ENCODE peak calls at places on chromosomes 1 and 21, in four cellular contexts. One of them, this sample, is unnamed.
A peak's percentile ranks its signal among the peaks of the same experiment; 100 is the strongest.

GRCh38 chr1:17187065-17187464 is 17.9 kb upstream of the PADI1 start:
- DNase-seq in esophagus squamous epithelium: no peak
- DNase-seq in astrocyte of the spinal cord: no peak
- DNase-seq in neural progenitor cell: no peak
- DNase-seq in this sample: no peak

GRCh38 chr1:12507631-12508030 is 110.4 kb downstream of the DHRS3 start:
- DNase-seq in esophagus squamous epithelium: no peak
- DNase-seq in astrocyte of the spinal cord: no peak
- DNase-seq in neural progenitor cell: no peak
- DNase-seq in this sample: no peak

GRCh38 chr1:7018826-7019225 is 233.6 kb downstream of the CAMTA1 start:
- DNase-seq in esophagus squamous epithelium: no peak
- DNase-seq in neural progenitor cell: no peak
- DNase-seq in astrocyte of the spinal cord: no peak
- DNase-seq in this sample: no peak

GRCh38 chr1:94646151-94646643 is 104.6 kb upstream of the F3 start:
- DNase-seq in neural progenitor cell: no peak
- DNase-seq in esophagus squamous epithelium: no peak
- DNase-seq in astrocyte of the spinal cord: peak; percentile 79
- DNase-seq in this sample: peak; percentile 95

GRCh38 chr1:226436472-226436854 is 28.6 kb upstream of the PARP1 start:
- DNase-seq in esophagus squamous epithelium: no peak
- DNase-seq in astrocyte of the spinal cord: no peak
- DNase-seq in neural progenitor cell: no peak
- DNase-seq in this sample: no peak

GRCh38 chr21:37619464-37619974 is 252.9 kb downstream of the DYRK1A start:
- DNase-seq in astrocyte of the spinal cord: no peak
- DNase-seq in esophagus squamous epithelium: no peak
- DNase-seq in neural progenitor cell: no peak
- DNase-seq in this sample: no peak

GRCh38 chr1:47230692-47231313 is 1.2 kb downstream of the TAL1 start:
- DNase-seq in neural progenitor cell: peak; percentile 69
- DNase-seq in esophagus squamous epithelium: no peak
- DNase-seq in astrocyte of the spinal cord: no peak
- DNase-seq in this sample: peak; percentile 18

GRCh38 chr1:203306089-203306969 is 1.0 kb downstream of the BTG2 start:
- DNase-seq in neural progenitor cell: peak; percentile 58
- DNase-seq in esophagus squamous epithelium: peak; percentile 33
- DNase-seq in astrocyte of the spinal cord: peak; percentile 79
- DNase-seq in this sample: peak; percentile 79

GRCh38 chr1:81233591-81233990 is 567.1 kb upstream of the ADGRL2 start:
- DNase-seq in esophagus squamous epithelium: no peak
- DNase-seq in astrocyte of the spinal cord: no peak
- DNase-seq in neural progenitor cell: no peak
- DNase-seq in this sample: no peak

GRCh38 chr1:31445951-31446350 is 32.9 kb downstream of the SERINC2 start:
- DNase-seq in esophagus squamous epithelium: no peak
- DNase-seq in neural progenitor cell: no peak
- DNase-seq in astrocyte of the spinal cord: no peak
- DNase-seq in this sample: no peak

GRCh38 chr1:77514871-77515776 is 167.3 kb downstream of the ZZZ3 start:
- DNase-seq in astrocyte of the spinal cord: peak; percentile 59
- DNase-seq in neural progenitor cell: peak; percentile 65
- DNase-seq in esophagus squamous epithelium: no peak
- DNase-seq in this sample: peak; percentile 76

GRCh38 chr1:31904339-31905092 is 33.7 kb downstream of the PTP4A2 start:
- DNase-seq in astrocyte of the spinal cord: peak; percentile 36
- DNase-seq in neural progenitor cell: no peak
- DNase-seq in esophagus squamous epithelium: no peak
- DNase-seq in this sample: peak; percentile 66

GRCh38 chr1:23013657-23014056 is 2.0 kb downstream of the TEX46 start:
- DNase-seq in neural progenitor cell: peak; percentile 72
- DNase-seq in astrocyte of the spinal cord: peak; percentile 26
- DNase-seq in esophagus squamous epithelium: no peak
- DNase-seq in this sample: no peak

GRCh38 chr1:156496211-156496761 is 4.3 kb downstream of the MEF2D start:
- DNase-seq in neural progenitor cell: no peak
- DNase-seq in esophagus squamous epithelium: no peak
- DNase-seq in astrocyte of the spinal cord: peak; percentile 32
- DNase-seq in this sample: no peak

GRCh38 chr21:34771512-34772028 is 102.8 kb downstream of the CLIC6 start:
- DNase-seq in esophagus squamous epithelium: no peak
- DNase-seq in neural progenitor cell: no peak
- DNase-seq in astrocyte of the spinal cord: peak; percentile 60
- DNase-seq in this sample: peak; percentile 76

GRCh38 chr21:42302292-42302650 is 12.9 kb downstream of the TFF3 start:
- DNase-seq in neural progenitor cell: peak; percentile 27
- DNase-seq in esophagus squamous epithelium: no peak
- DNase-seq in astrocyte of the spinal cord: no peak
- DNase-seq in this sample: no peak

GRCh38 chr1:244941121-244941520 is 76.8 kb upstream of the HNRNPU start:
- DNase-seq in astrocyte of the spinal cord: no peak
- DNase-seq in esophagus squamous epithelium: no peak
- DNase-seq in neural progenitor cell: no peak
- DNase-seq in this sample: no peak

GRCh38 chr21:38833122-38833521 is 27.4 kb downstream of the ETS2 start:
- DNase-seq in neural progenitor cell: no peak
- DNase-seq in esophagus squamous epithelium: no peak
- DNase-seq in astrocyte of the spinal cord: no peak
- DNase-seq in this sample: no peak

GRCh38 chr1:43425045-43425444 is 28.7 kb downstream of the HYI start:
- DNase-seq in esophagus squamous epithelium: no peak
- DNase-seq in astrocyte of the spinal cord: no peak
- DNase-seq in neural progenitor cell: no peak
- DNase-seq in this sample: no peak

GRCh38 chr1:190633488-190633887 is 155.8 kb upstream of the BRINP3 start:
- DNase-seq in esophagus squamous epithelium: no peak
- DNase-seq in neural progenitor cell: peak; percentile 57
- DNase-seq in astrocyte of the spinal cord: no peak
- DNase-seq in this sample: peak; percentile 2

GRCh38 chr1:244234009-244234643 is 183.0 kb downstream of the ZBTB18 start:
- DNase-seq in astrocyte of the spinal cord: no peak
- DNase-seq in neural progenitor cell: peak; percentile 63
- DNase-seq in esophagus squamous epithelium: no peak
- DNase-seq in this sample: no peak

GRCh38 chr1:77036560-77036959 is 169.3 kb downstream of the ST6GALNAC5 start:
- DNase-seq in astrocyte of the spinal cord: peak; percentile 58
- DNase-seq in esophagus squamous epithelium: no peak
- DNase-seq in neural progenitor cell: peak; percentile 55
- DNase-seq in this sample: peak; percentile 70

GRCh38 chr21:42254631-42255030 is 35.7 kb downstream of the ABCG1 start:
- DNase-seq in neural progenitor cell: no peak
- DNase-seq in astrocyte of the spinal cord: no peak
- DNase-seq in esophagus squamous epithelium: no peak
- DNase-seq in this sample: no peak

GRCh38 chr1:117189109-117189437 is 21.7 kb downstream of the VTCN1 start:
- DNase-seq in esophagus squamous epithelium: no peak
- DNase-seq in neural progenitor cell: no peak
- DNase-seq in astrocyte of the spinal cord: no peak
- DNase-seq in this sample: no peak

GRCh38 chr21:42401164-42401563 is 2.5 kb upstream of the UBASH3A start:
- DNase-seq in esophagus squamous epithelium: no peak
- DNase-seq in astrocyte of the spinal cord: no peak
- DNase-seq in neural progenitor cell: no peak
- DNase-seq in this sample: peak; percentile 35

GRCh38 chr1:181443231-181443853 is 40.0 kb upstream of the CACNA1E start:
- DNase-seq in neural progenitor cell: no peak
- DNase-seq in esophagus squamous epithelium: no peak
- DNase-seq in astrocyte of the spinal cord: no peak
- DNase-seq in this sample: no peak

GRCh38 chr21:17454315-17455027 is 58.4 kb upstream of the CXADR start:
- DNase-seq in esophagus squamous epithelium: no peak
- DNase-seq in astrocyte of the spinal cord: peak; percentile 87
- DNase-seq in neural progenitor cell: peak; percentile 85
- DNase-seq in this sample: peak; percentile 90

GRCh38 chr1:172928412-172928811 is 122.3 kb downstream of the TNFSF18 start:
- DNase-seq in neural progenitor cell: no peak
- DNase-seq in astrocyte of the spinal cord: peak; percentile 76
- DNase-seq in esophagus squamous epithelium: no peak
- DNase-seq in this sample: peak; percentile 85

GRCh38 chr1:151372411-151372934 is at the start of gene SELENBP1:
- DNase-seq in esophagus squamous epithelium: no peak
- DNase-seq in neural progenitor cell: peak; percentile 77
- DNase-seq in astrocyte of the spinal cord: peak; percentile 56
- DNase-seq in this sample: peak; percentile 79

GRCh38 chr1:85584264-85584781 is 3.8 kb downstream of the CCN1 start:
- DNase-seq in esophagus squamous epithelium: no peak
- DNase-seq in astrocyte of the spinal cord: peak; percentile 95
- DNase-seq in neural progenitor cell: peak; percentile 72
- DNase-seq in this sample: peak; percentile 93

GRCh38 chr1:32962248-32962896 is 2.2 kb downstream of the RNF19B start:
- DNase-seq in neural progenitor cell: no peak
- DNase-seq in esophagus squamous epithelium: no peak
- DNase-seq in astrocyte of the spinal cord: no peak
- DNase-seq in this sample: peak; percentile 45

GRCh38 chr1:1780598-1781525 is 2.6 kb upstream of the NADK start:
- DNase-seq in neural progenitor cell: no peak
- DNase-seq in esophagus squamous epithelium: no peak
- DNase-seq in astrocyte of the spinal cord: no peak
- DNase-seq in this sample: no peak

DNA sequence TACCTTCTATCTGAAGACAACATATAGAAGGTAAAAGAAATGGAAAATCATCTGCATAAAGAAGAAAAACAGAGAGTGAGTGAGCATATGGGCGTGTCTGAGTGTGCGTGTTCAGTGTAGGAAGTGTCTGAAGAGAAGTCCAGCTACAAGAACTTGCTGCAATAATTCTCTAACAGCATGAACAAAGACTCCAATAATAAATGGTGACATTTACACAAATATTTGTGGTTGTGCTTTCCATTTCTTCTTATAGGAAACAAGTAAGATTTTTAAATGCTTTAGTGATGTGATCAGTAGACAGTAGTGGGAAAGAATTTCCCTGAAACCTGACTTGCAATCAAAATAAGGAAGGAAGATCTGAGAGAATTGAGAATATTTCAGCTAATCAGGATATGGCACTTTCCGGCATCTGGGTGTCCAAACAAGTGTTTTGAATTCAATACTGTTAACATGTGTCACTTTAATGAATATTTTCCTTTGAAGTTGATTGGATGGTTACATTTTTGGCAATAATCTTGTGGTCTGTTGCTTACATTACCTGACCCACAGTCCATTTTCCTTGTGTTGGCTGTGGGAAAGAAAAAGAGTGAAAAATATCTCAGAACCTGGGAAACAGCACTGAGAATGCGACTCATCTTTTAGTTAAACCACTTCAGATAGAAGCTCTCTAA is 154.0 kb downstream of the TGFB2 start:
- DNase-seq in esophagus squamous epithelium: no peak
- DNase-seq in neural progenitor cell: no peak
- DNase-seq in astrocyte of the spinal cord: peak; percentile 92
- DNase-seq in this sample: peak; percentile 93
- H3K4me3 ChIP-seq in esophagus squamous epithelium: peak overlapping the region; percentile 26
- H3K4me3 ChIP-seq in neural progenitor cell: no peak overlapping the region
- H3K4me3 ChIP-seq in astrocyte of the spinal cord: peak overlapping the region; percentile 36
- H3K4me3 ChIP-seq in this sample: peak overlapping the region; percentile 44

GRCh38 chr21:44337941-44338895 is 972 bp downstream of the CFAP410 start:
- DNase-seq in neural progenitor cell: peak; percentile 71
- DNase-seq in astrocyte of the spinal cord: peak; percentile 47
- DNase-seq in esophagus squamous epithelium: no peak
- DNase-seq in this sample: peak; percentile 59
- TF ChIP-seq CTCF in neural progenitor cell: peak; percentile 38
- TF ChIP-seq CTCF in astrocyte of the spinal cord: peak; percentile 50
- TF ChIP-seq CTCF in esophagus squamous epithelium: peak; percentile 49
- TF ChIP-seq CTCF in this sample: peak; percentile 61

GRCh38 chr1:62423580-62424242 is 13.1 kb upstream of the USP1 start:
- DNase-seq in neural progenitor cell: no peak
- DNase-seq in esophagus squamous epithelium: no peak
- DNase-seq in astrocyte of the spinal cord: no peak
- DNase-seq in this sample: no peak
- H3K4me3 ChIP-seq in neural progenitor cell: no peak overlapping the region
- H3K4me3 ChIP-seq in esophagus squamous epithelium: no peak overlapping the region
- H3K4me3 ChIP-seq in astrocyte of the spinal cord: no peak overlapping the region
- H3K4me3 ChIP-seq in this sample: no peak overlapping the region

GRCh38 chr1:54519709-54520108 is 28.3 kb upstream of the ACOT11 start:
- DNase-seq in neural progenitor cell: peak; percentile 57
- DNase-seq in astrocyte of the spinal cord: no peak
- DNase-seq in esophagus squamous epithelium: no peak
- DNase-seq in this sample: no peak
- TF ChIP-seq CTCF in neural progenitor cell: peak; percentile 45
- TF ChIP-seq CTCF in astrocyte of the spinal cord: peak; percentile 2
- TF ChIP-seq CTCF in esophagus squamous epithelium: no peak
- TF ChIP-seq CTCF in this sample: no peak

DNA sequence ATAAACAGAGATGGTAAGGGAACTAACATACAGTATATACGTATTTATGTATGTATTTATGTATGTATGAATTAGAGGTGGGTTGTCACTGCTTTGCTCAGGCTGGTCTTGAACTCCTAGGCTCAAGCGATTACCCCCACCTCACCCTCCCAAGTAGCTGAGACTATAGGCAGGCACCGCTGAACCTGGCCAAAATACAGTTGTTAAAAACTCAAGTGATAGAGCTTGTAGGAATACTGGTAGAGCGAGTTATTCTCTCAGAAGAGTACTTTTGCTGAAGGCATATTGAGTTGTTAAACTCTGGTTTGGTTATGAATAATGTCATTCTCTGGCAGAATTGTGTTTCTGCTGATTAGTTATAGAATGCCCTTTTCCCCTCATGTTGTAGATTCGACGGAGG is 38.9 kb downstream of the UBE4B start:
- DNase-seq in neural progenitor cell: no peak
- DNase-seq in esophagus squamous epithelium: no peak
- DNase-seq in astrocyte of the spinal cord: no peak
- DNase-seq in this sample: no peak
- H3K4me3 ChIP-seq in neural progenitor cell: no peak overlapping the region
- H3K4me3 ChIP-seq in esophagus squamous epithelium: no peak overlapping the region
- H3K4me3 ChIP-seq in astrocyte of the spinal cord: no peak overlapping the region
- H3K4me3 ChIP-seq in this sample: no peak overlapping the region

DNA sequence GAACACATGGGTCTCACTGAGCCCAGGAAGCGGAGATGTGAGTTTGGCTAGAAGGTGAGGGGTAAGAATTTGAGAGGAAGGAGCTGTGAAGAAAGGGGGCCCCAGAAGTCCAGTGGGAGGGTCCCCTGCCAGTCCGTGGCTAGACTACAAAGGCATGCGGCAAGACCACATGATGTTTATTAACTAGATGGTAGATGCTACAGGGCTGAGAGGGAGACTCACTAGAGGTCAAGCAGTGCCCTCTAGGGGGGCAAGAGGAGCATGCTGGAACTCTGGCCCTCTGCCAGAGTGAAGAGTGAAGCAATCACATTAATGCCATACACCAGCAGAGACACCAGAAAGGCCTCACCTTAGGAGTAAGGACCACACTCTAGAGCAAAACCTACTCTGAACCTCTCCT is 12.2 kb downstream of the KIAA0319L start:
- DNase-seq in astrocyte of the spinal cord: no peak
- DNase-seq in neural progenitor cell: peak; percentile 83
- DNase-seq in esophagus squamous epithelium: no peak
- DNase-seq in this sample: peak; percentile 70
- TF ChIP-seq CTCF in astrocyte of the spinal cord: peak; percentile 17
- TF ChIP-seq CTCF in neural progenitor cell: peak; percentile 70
- TF ChIP-seq CTCF in esophagus squamous epithelium: peak; percentile 14
- TF ChIP-seq CTCF in this sample: peak; percentile 13